ENCODE peak calls at places on chromosomes 12 and 14, in five cellular contexts. B is neuronal stem cell, D is H9, P is mesenchymal stem cell, R is H1. V is an unnamed sample.

GRCh38 chr14:68607081-68607851 is 185.6 kb downstream of the ZFP36L1 start:
- DNase-seq in P (peak; percentile 92), D (no peak), R (no peak), B (no peak), V (peak; percentile 41)

GRCh38 chr12:39412210-39412609 is 30.7 kb downstream of the KIF21A start:
- DNase-seq in P (no peak), D (peak; percentile 76), B (no peak), R (no peak), V (no peak)

GRCh38 chr14:23631702-23632460 is 4.3 kb upstream of the DHRS2 start:
- DNase-seq in P (peak; percentile 60), B (peak; percentile 84), D (peak; percentile 90), R (peak; percentile 93), V (peak; percentile 60)

GRCh38 chr12:75959506-75959905 is 72.1 kb downstream of the PHLDA1 start:
- DNase-seq in B (no peak), P (no peak), D (no peak), R (no peak), V (peak; percentile 14)

GRCh38 chr12:68317047-68317667 is 15.0 kb downstream of the MDM1 start:
- DNase-seq in D (no peak), P (peak; percentile 59), B (no peak), R (no peak), V (peak; percentile 13)

GRCh38 chr12:94046626-94047410 is 101.6 kb upstream of the PLXNC1 start:
- DNase-seq in B (no peak), R (no peak), P (no peak), D (no peak), V (peak; percentile 10)

GRCh38 chr14:104400355-104400754 is 179.2 kb upstream of the C14orf180 start:
- DNase-seq in D (no peak), R (no peak), P (no peak), B (no peak), V (no peak)

GRCh38 chr14:68761391-68761790 is 31.5 kb downstream of the ZFP36L1 start:
- DNase-seq in R (no peak), D (no peak), B (no peak), P (no peak), V (no peak)

GRCh38 chr14:92513966-92514843 is 624 bp downstream of the RIN3 start:
- DNase-seq in R (peak; percentile 61), P (peak; percentile 54), B (no peak), D (peak; percentile 50), V (peak; percentile 46)

GRCh38 chr12:29425722-29426121 is 44.8 kb upstream of the ERGIC2 start:
- DNase-seq in D (no peak), R (no peak), B (no peak), P (no peak), V (no peak)

GRCh38 chr12:89856431-89856830 is 147.8 kb upstream of the ATP2B1 start:
- DNase-seq in R (no peak), P (peak; percentile 68), D (no peak), B (no peak), V (no peak)

GRCh38 chr14:59274991-59275391 is 86.5 kb downstream of the DAAM1 start:
- DNase-seq in B (no peak), D (peak; percentile 28), R (no peak), P (no peak), V (no peak)

GRCh38 chr14:99662846-99663245 is 17.9 kb downstream of the HHIPL1 start:
- DNase-seq in D (no peak), B (no peak), R (no peak), P (no peak), V (no peak)

GRCh38 chr12:104064031-104064841 is at the start of gene HCFC2:
- DNase-seq in D (peak; percentile 92), R (peak; percentile 94), B (peak; percentile 85), P (peak; percentile 93), V (peak; percentile 91)

GRCh38 chr12:34298176-34298970 is 276.1 kb downstream of the ALG10 start:
- DNase-seq in P (no peak), B (no peak), R (no peak), D (no peak), V (no peak)

GRCh38 chr12:62767506-62767905 is 167.4 kb downstream of the PPM1H start:
- DNase-seq in D (no peak), P (no peak), R (no peak), B (no peak), V (no peak)

GRCh38 chr12:16110596-16110995 is 166.9 kb downstream of the SLC15A5 start:
- DNase-seq in D (no peak), R (no peak), P (no peak), B (no peak), V (peak; percentile 72)

GRCh38 chr12:91216871-91217270 is 34.3 kb upstream of the DCN start:
- DNase-seq in P (no peak), R (no peak), D (no peak), B (no peak), V (no peak)

GRCh38 chr12:22543246-22544037 is 900 bp downstream of the C2CD5 start:
- DNase-seq in R (peak; percentile 53), B (peak; percentile 27), D (peak; percentile 46), P (no peak), V (no peak)

GRCh38 chr12:100593490-100593889 is 20.0 kb downstream of the GAS2L3 start:
- DNase-seq in P (peak; percentile 16), D (no peak), B (no peak), R (no peak), V (no peak)

GRCh38 chr12:2853626-2854025 is 3.2 kb downstream of the TEX52 start:
- DNase-seq in P (peak; percentile 78), D (peak; percentile 96), B (peak; percentile 80), R (peak; percentile 98), V (peak; percentile 52)

GRCh38 chr14:26255213-26255612 is 342.6 kb downstream of the NOVA1 start:
- DNase-seq in B (no peak), D (no peak), R (no peak), P (peak; percentile 39), V (no peak)

GRCh38 chr12:93938921-93939320 is 209.5 kb upstream of the PLXNC1 start:
- DNase-seq in P (peak; percentile 1), D (no peak), R (no peak), B (no peak), V (no peak)

DNA sequence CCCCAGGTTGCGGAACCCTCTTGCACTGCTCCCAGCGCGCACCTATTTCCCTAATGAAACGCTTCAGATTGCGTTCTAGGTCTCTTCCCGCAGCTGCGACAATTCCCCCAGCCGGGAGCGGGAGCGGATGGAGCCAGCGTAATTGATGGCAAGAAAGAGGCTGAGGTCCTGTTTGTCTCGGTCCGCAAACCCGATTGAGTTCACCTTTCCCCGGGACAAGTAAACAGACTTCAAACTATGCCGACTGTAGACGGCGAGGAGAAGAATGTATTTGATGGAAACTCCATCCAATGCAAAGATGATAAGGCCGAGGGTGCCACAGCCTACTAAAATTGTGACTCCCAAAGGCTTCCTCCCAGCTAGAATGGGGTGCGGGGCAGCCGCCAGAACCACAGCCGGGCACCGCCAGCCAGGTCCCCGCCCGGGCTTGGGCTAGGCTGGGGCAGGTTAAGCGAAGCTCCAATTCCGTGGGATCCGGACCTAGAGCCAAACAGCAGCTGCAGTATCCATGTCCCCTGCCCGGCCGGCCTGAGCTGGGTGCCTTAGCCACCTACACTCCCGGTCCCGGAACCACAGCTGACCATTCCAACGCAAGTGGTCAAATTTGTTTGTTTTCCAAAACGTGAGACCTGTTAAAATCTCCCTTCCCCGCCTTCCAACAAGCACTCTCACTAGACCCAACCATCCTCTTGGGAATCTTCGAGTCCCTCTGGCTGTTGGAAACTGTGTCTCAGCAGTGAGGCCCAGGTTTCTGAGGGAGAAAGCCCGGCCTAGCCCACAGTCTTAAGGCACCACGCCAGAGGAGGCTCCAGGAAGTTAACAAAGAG is 5.5 kb downstream of the NKX2-1 start:
- DNase-seq in D (no peak), R (peak; percentile 63), P (no peak), B (no peak), V (no peak)
- H3K27ac ChIP-seq in D (no peak overlapping the region), R (no peak overlapping the region), P (no peak overlapping the region), B (no peak overlapping the region), V (no peak overlapping the region)

GRCh38 chr14:101689039-101689501 is 72.4 kb upstream of the PPP2R5C start:
- DNase-seq in B (no peak), P (no peak), D (no peak), R (no peak), V (no peak)
- H3K14ac ChIP-seq in B (no peak overlapping the region), P (no peak overlapping the region), D (no peak overlapping the region), R (no peak overlapping the region), V (no peak overlapping the region)

GRCh38 chr12:120858306-120859088 is 45.7 kb downstream of the SPPL3 start:
- DNase-seq in D (no peak), R (no peak), P (no peak), B (no peak), V (no peak)

GRCh38 chr12:120862664-120863063 is 41.5 kb downstream of the SPPL3 start:
- DNase-seq in R (no peak), P (no peak), D (no peak), B (no peak), V (no peak)

GRCh38 chr12:120856980-120857379 is 47.2 kb downstream of the SPPL3 start:
- DNase-seq in P (no peak), R (no peak), B (no peak), D (no peak), V (no peak)

GRCh38 chr12:120865094-120865493 is 39.1 kb downstream of the SPPL3 start:
- DNase-seq in B (no peak), R (no peak), P (no peak), D (no peak), V (no peak)

GRCh38 chr12:120861074-120861795 is 42.9 kb downstream of the SPPL3 start:
- DNase-seq in P (no peak), D (no peak), B (no peak), R (no peak), V (no peak)
- H2BK12ac ChIP-seq in P (no peak overlapping the region), D (no peak overlapping the region), B (no peak overlapping the region), R (no peak overlapping the region), V (no peak overlapping the region)

GRCh38 chr14:71022015-71022919 is 115.0 kb downstream of the PCNX1 start:
- DNase-seq in R (no peak), B (no peak), D (no peak), P (no peak), V (no peak)

GRCh38 chr14:71022939-71023338 is 115.7 kb downstream of the PCNX1 start:
- DNase-seq in B (no peak), R (no peak), D (no peak), P (no peak), V (no peak)

DNA sequence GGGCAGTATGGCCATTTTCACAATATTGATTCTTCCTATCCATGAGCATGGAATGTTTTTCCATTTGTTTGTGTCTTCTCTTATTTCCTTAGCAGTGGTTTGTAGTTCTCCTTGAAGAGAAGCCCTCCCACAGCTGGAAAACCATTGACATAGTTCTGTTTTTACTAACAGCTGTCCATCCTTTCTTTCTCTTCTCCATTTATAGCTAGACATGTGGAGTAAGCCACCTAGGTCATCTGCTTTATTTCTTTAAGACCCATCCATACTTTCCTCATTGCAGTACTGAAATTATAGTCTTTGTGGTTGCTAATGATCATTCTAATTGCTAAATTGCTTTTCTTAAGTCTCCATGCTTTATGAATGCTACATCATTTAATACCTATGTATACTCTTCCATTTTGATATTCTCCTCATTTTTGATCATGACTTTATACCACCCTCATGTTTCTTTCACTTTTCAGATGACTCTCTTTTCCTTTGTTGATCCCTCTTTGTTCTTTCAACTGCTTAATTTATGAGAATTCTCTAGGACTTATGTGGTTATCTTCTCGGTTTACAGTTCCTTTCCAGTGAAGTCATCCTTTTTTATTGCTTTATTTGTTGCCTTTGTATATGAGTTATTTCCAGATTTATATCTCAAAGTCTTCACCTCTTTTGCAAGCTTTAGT is 114.2 kb downstream of the PCNX1 start:
- DNase-seq in R (no peak), P (peak; percentile 69), D (no peak), B (no peak), V (no peak)
- H3K27ac ChIP-seq in R (no peak overlapping the region), P (peak overlapping the region; percentile 47), D (no peak overlapping the region), B (no peak overlapping the region), V (no peak overlapping the region)

V was measured in trophoblast cell.